ENCODE peak calls at places on chromosomes 2 and 18, in ten cellular contexts. K is sciatic nerve; Q is mucosa of gallbladder; L is GOT3; G is stimulated activated CD4-positive, alpha-beta T cell treated with anti-CD3 and anti-CD28 coated beads, Interleukin-1b, Interleukin-23, amount 100 ng/mL, for 1 hour; U is left ventricle myocardium inferior; V is NCI-H748 treated with DMSO at 0.1 percent for 48 hours; P is aorta; S is ACHN; J is activated naive CD8-positive, alpha-beta T cell treated with anti-CD3 and anti-CD28 coated beads for 36 hours. M is an unnamed sample.

GRCh38 chr2:109030870-109031480 is 42.0 kb upstream of the EDAR start:
- DNase-seq in K (no peak), Q (no peak), L (no peak), G (no peak), U (no peak), V (no peak), P (no peak), S (no peak), J (peak), M (peak)

GRCh38 chr2:46297546-46298271 is 502 bp downstream of the EPAS1 start:
- DNase-seq in K (peak), Q (peak), L (no peak), G (peak), U (peak), V (peak), P (peak), S (peak), J (peak), M (no peak)

GRCh38 chr2:127406454-127406853 is 11.8 kb upstream of the PROC start:
- DNase-seq in K (no peak), Q (no peak), L (no peak), G (no peak), U (no peak), V (no peak), P (no peak), S (no peak), J (no peak), M (no peak)

GRCh38 chr18:24741961-24742738 is 281.7 kb downstream of the HRH4 start:
- DNase-seq in K (no peak), Q (no peak), L (no peak), G (no peak), U (no peak), V (no peak), P (no peak), S (no peak), J (no peak), M (no peak)

GRCh38 chr2:96374211-96374951 is 38.8 kb downstream of the NCAPH start:
- DNase-seq in K (peak), Q (peak), L (no peak), G (no peak), U (peak), V (peak), P (peak), S (no peak), J (no peak), M (no peak)

GRCh38 chr2:26561918-26562810 is 79.0 kb downstream of the CIB4 start:
- DNase-seq in K (peak), Q (peak), L (no peak), G (no peak), U (peak), V (peak), P (peak), S (peak), J (peak), M (peak)

GRCh38 chr18:79428287-79428686 is 32.6 kb downstream of the NFATC1 start:
- DNase-seq in K (no peak), Q (no peak), L (no peak), G (no peak), U (no peak), V (no peak), P (no peak), S (no peak), J (no peak), M (no peak)

GRCh38 chr18:9215221-9215933 is 78.8 kb downstream of the ANKRD12 start:
- DNase-seq in K (no peak), Q (no peak), L (no peak), G (no peak), U (no peak), V (no peak), P (no peak), S (no peak), J (no peak), M (no peak)

GRCh38 chr2:109401370-109401769 is 212.4 kb downstream of the SEPTIN10 start:
- DNase-seq in K (no peak), Q (no peak), L (no peak), G (no peak), U (no peak), V (no peak), P (no peak), S (no peak), J (no peak), M (no peak)

GRCh38 chr2:188293601-188294482 is 2.2 kb downstream of the GULP1 start:
- DNase-seq in K (peak), Q (peak), L (no peak), G (no peak), U (peak), V (peak), P (peak), S (peak), J (no peak), M (no peak)

GRCh38 chr2:108182489-108182888 is 57.3 kb upstream of the SULT1C3 start:
- DNase-seq in K (no peak), Q (no peak), L (no peak), G (no peak), U (no peak), V (no peak), P (no peak), S (peak), J (no peak), M (peak)

GRCh38 chr2:160305081-160305750 is 105.1 kb upstream of the ITGB6 start:
- DNase-seq in K (no peak), Q (no peak), L (no peak), G (no peak), U (no peak), V (no peak), P (no peak), S (no peak), J (no peak), M (no peak)

GRCh38 chr2:155633887-155634570 is 698.5 kb downstream of the NR4A2 start:
- DNase-seq in K (no peak), Q (no peak), L (no peak), G (no peak), U (no peak), V (no peak), P (no peak), S (no peak), J (no peak), M (peak)

GRCh38 chr2:133666621-133667020 is 98.4 kb upstream of the NCKAP5 start:
- DNase-seq in K (no peak), Q (no peak), L (no peak), G (no peak), U (no peak), V (no peak), P (no peak), S (no peak), J (no peak), M (no peak)